ENCODE peak calls at places on chromosomes 1 and 21, in seven cellular contexts. F, C, J, T, B, O and M are unnamed samples.
A peak's percentile ranks its signal among the peaks of the same experiment; 100 is the strongest.

GRCh38 chr1:65528104-65528503 is 107.6 kb downstream of the LEPR start:
- DNase-seq in O (no peak), T (no peak), J (no peak), F (no peak), B (no peak), C (no peak), M (no peak)

GRCh38 chr21:45003331-45004058 is 63.7 kb downstream of the SLX9 start:
- DNase-seq in J (no peak), F (no peak), B (no peak), O (no peak), C (no peak), T (peak; percentile 56), M (no peak)

GRCh38 chr1:36178479-36179219 is 22.7 kb downstream of the MAP7D1 start:
- DNase-seq in O (no peak), F (no peak), J (peak; percentile 61), T (peak; percentile 93), B (no peak), C (no peak), M (no peak)

GRCh38 chr1:65691152-65691900 is 101.4 kb upstream of the PDE4B start:
- DNase-seq in F (no peak), B (no peak), T (peak; percentile 8), C (peak; percentile 24), J (no peak), O (no peak), M (no peak)

GRCh38 chr1:232244426-232244825 is 385.5 kb downstream of the SIPA1L2 start:
- DNase-seq in O (no peak), F (no peak), C (no peak), T (no peak), J (no peak), B (no peak), M (no peak)

GRCh38 chr1:94299627-94300552 is 62.5 kb upstream of the ARHGAP29 start:
- DNase-seq in T (no peak), B (no peak), J (peak; percentile 63), C (no peak), O (peak; percentile 100), F (no peak), M (peak; percentile 53)

GRCh38 chr1:115198938-115199337 is 109.6 kb upstream of the TSPAN2 start:
- DNase-seq in J (no peak), T (no peak), O (no peak), F (no peak), B (no peak), C (no peak), M (peak; percentile 88)

GRCh38 chr1:101238041-101238515 is 1.3 kb downstream of the S1PR1 start:
- DNase-seq in C (peak; percentile 57), J (no peak), B (no peak), F (no peak), T (peak; percentile 62), O (no peak), M (no peak)

GRCh38 chr1:239858058-239858457 is 233.6 kb upstream of the FMN2 start:
- DNase-seq in B (peak; percentile 17), T (peak; percentile 71), O (peak; percentile 52), F (no peak), C (no peak), J (no peak), M (no peak)

GRCh38 chr1:111739222-111739983 is at the start of gene INKA2:
- DNase-seq in O (no peak), F (peak; percentile 45), T (peak; percentile 95), B (peak; percentile 86), J (peak; percentile 93), C (peak; percentile 95), M (peak; percentile 84)

GRCh38 chr1:205495237-205495823 is 9.1 kb upstream of the CDK18 start:
- DNase-seq in J (no peak), B (no peak), F (no peak), O (no peak), T (no peak), C (no peak), M (no peak)

GRCh38 chr21:43940329-43940653 is 71.8 kb upstream of the TRAPPC10 start:
- DNase-seq in J (no peak), T (no peak), B (no peak), F (no peak), C (no peak), O (no peak), M (no peak)

GRCh38 chr21:43940672-43941071 is 71.4 kb upstream of the TRAPPC10 start:
- DNase-seq in F (no peak), T (no peak), C (no peak), O (no peak), B (no peak), J (no peak), M (no peak)

GRCh38 chr21:43937898-43938309 is 72.9 kb downstream of the AGPAT3 start:
- DNase-seq in T (no peak), C (no peak), J (no peak), O (no peak), F (no peak), B (no peak), M (no peak)

GRCh38 chr21:43938751-43939442 is 73.2 kb upstream of the TRAPPC10 start:
- DNase-seq in B (peak; percentile 68), C (peak; percentile 34), O (no peak), J (peak; percentile 78), T (peak; percentile 93), F (no peak), M (peak; percentile 34)

DNA sequence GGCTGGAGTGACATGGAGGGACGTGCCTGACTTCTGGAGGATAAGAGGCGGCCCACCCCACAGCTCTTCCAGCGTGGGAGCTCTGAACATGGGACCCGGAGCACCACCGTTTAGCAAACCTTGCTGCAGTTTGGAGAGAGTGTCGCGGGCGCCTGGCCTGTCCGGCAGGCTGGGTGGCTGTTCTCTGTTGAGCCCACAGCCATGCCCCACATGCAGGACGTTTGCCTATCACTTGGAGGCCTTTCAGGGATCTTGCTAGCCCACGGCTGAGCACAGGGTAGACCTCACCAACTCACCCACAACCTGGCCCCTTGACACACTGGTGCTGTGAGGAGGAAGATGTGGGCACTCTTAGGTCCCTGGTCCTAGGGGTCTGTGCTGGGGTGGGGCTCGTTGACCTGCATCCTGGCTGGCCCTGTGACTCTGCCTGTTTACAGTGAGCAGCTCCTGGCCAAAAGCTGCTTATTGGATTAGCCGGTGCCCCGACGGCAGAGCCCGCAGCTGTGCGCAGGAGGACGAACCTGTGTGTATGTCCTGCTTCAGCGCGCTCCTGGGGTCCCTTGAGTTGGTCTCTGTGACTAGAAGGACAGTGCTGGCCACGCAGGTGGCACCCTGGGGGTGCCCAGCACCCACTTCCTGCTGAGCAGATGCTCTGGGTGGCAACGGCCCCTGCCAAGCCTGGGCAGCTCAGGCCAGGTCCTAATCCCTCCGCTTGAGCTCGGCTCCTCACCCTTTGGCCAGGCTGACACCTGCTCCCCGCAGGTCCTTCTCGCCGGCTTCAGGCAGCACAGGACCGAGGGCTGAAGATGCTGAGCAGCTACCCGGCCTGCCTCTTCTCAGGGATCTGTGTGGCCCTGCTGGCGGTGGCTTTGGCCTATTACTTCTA is 72.4 kb upstream of the TRAPPC10 start:
- DNase-seq in F (no peak), C (no peak), O (no peak), T (no peak), J (no peak), B (no peak), M (no peak)
- H3K4me3 ChIP-seq in F (no peak overlapping the region), C (no peak overlapping the region), O (peak overlapping the region; percentile 11), T (no peak overlapping the region), J (no peak overlapping the region), B (no peak overlapping the region), M (no peak overlapping the region)

DNA sequence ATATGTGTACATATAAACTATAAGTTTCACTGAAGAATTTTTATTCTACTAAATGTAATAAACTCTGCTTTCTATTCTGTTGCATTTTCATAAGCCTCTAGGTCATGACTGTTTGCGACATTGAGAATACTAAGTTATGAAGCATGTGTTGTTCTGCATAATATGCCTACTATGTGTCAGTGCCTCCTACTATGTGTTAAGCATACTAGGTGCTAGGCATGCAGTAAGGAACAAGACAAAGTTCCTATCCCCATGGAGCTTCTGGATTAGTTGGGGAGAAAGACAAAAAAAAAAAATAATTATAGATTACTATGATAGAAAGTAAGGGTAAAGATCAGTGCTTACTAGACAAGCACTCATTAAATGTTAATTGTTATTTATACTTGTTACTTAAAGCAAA is 1.3 kb downstream of the SDCCAG8 start:
- DNase-seq in B (no peak), J (no peak), T (no peak), C (no peak), F (no peak), O (no peak), M (no peak)
- H3K4me3 ChIP-seq in B (peak overlapping the region; percentile 81), J (no peak overlapping the region), T (no peak overlapping the region), C (no peak overlapping the region), F (peak overlapping the region; percentile 96), O (peak overlapping the region; percentile 86), M (peak overlapping the region; percentile 85)

DNA sequence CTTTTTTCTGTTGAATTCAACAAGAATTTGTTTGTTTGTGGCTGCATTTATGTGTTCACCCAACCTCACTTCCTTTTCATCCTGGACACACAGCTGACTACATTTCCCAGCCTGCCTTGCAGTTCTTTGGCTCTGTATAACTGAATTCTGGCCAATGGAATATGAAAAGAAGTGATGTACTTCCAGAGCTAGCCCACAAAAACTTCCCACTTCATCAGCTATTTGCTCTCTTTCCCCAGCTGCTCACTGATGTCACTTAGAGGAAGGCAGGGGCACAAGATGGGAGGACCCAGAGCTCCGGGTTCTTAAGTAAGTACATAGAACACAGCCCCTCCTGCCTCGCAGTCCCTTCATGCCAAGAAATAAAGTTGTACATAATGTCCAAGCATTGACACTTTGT is 235.0 kb upstream of the FGGY start:
- DNase-seq in O (no peak), J (peak; percentile 44), B (peak; percentile 44), F (no peak), T (no peak), C (peak; percentile 99), M (peak; percentile 83)
- H3K4me3 ChIP-seq in O (no peak overlapping the region), J (no peak overlapping the region), B (no peak overlapping the region), F (no peak overlapping the region), T (no peak overlapping the region), C (peak overlapping the region; percentile 43), M (peak overlapping the region; percentile 33)

GRCh38 chr1:78227705-78228260 is 182.0 kb downstream of the GIPC2 start:
- DNase-seq in F (no peak), T (no peak), C (no peak), O (peak; percentile 46), B (no peak), J (no peak), M (no peak)
- H3K4me3 ChIP-seq in F (no peak overlapping the region), T (no peak overlapping the region), C (no peak overlapping the region), O (no peak overlapping the region), B (no peak overlapping the region), J (no peak overlapping the region), M (no peak overlapping the region)

GRCh38 chr1:27481994-27482620 is 7.9 kb downstream of the WASF2 start:
- DNase-seq in C (no peak), O (no peak), F (no peak), B (no peak), J (no peak), T (no peak), M (no peak)
- H3K4me3 ChIP-seq in C (no peak overlapping the region), O (no peak overlapping the region), F (no peak overlapping the region), B (no peak overlapping the region), J (no peak overlapping the region), T (no peak overlapping the region), M (no peak overlapping the region)